ENCODE peak calls at places on chromosomes 6 and 20, in six cellular contexts. F is uterus; E is astrocyte of the spinal cord; J is fibroblast of villous mesenchyme; K is gastrocnemius medialis; I is CD8-positive, alpha-beta memory T cell. U is an unnamed sample.

GRCh38 chr6:10559492-10560150 is 38.5 kb downstream of the GCNT2 start:
- DNase-seq in K (no peak), I (no peak), J (no peak), F (no peak), E (no peak), U (no peak)

GRCh38 chr6:125829433-125829832 is 38.7 kb downstream of the NCOA7 start:
- DNase-seq in I (no peak), J (no peak), K (no peak), F (no peak), E (no peak), U (no peak)

GRCh38 chr20:52003976-52004375 is 187.6 kb downstream of the ZFP64 start:
- DNase-seq in E (no peak), I (no peak), F (no peak), J (no peak), K (no peak), U (no peak)

GRCh38 chr20:10883166-10883565 is 209.4 kb upstream of the JAG1 start:
- DNase-seq in J (no peak), K (no peak), I (no peak), F (no peak), E (no peak), U (no peak)

GRCh38 chr20:9025643-9026042 is 43.2 kb upstream of the PLCB4 start:
- DNase-seq in F (no peak), E (peak; percentile 75), K (no peak), I (no peak), J (peak; percentile 33), U (peak; percentile 75)

GRCh38 chr6:7991992-7992815 is 72.0 kb downstream of the BLOC1S5 start:
- DNase-seq in J (peak; percentile 91), I (no peak), F (peak; percentile 64), E (peak; percentile 89), K (no peak), U (peak; percentile 88)

GRCh38 chr6:139569561-139569960 is 195.1 kb upstream of the CITED2 start:
- DNase-seq in I (no peak), F (no peak), J (no peak), K (no peak), E (peak; percentile 68), U (no peak)

GRCh38 chr6:134077301-134077700 is 24.9 kb upstream of the SLC2A12 start:
- DNase-seq in K (no peak), I (no peak), J (peak; percentile 28), F (no peak), E (peak; percentile 51), U (peak; percentile 32)

GRCh38 chr6:120965814-120966213 is 368.5 kb downstream of the TBC1D32 start:
- DNase-seq in K (no peak), J (no peak), E (peak; percentile 19), I (no peak), F (no peak), U (no peak)

GRCh38 chr6:16316741-16317251 is 78.4 kb downstream of the GMPR start:
- DNase-seq in E (peak; percentile 79), J (no peak), F (no peak), K (no peak), I (peak; percentile 41), U (peak; percentile 52)

GRCh38 chr6:89284081-89284480 is 31.0 kb downstream of the GABRR2 start:
- DNase-seq in I (no peak), E (no peak), J (no peak), K (no peak), F (no peak), U (no peak)

GRCh38 chr6:114342086-114342825 is 567 bp downstream of the HS3ST5 start:
- DNase-seq in K (no peak), F (no peak), I (no peak), J (no peak), E (no peak), U (no peak)

GRCh38 chr6:43942616-43943015 is 172.6 kb downstream of the VEGFA start:
- DNase-seq in F (no peak), J (no peak), E (no peak), K (no peak), I (no peak), U (no peak)

GRCh38 chr6:132023490-132023889 is 72.3 kb upstream of the CCN2 start:
- DNase-seq in K (no peak), E (no peak), F (no peak), I (no peak), J (peak; percentile 17), U (no peak)

GRCh38 chr6:162973141-162973872 is 245.5 kb downstream of the PACRG start:
- DNase-seq in J (no peak), E (peak; percentile 9), F (no peak), K (peak; percentile 84), I (no peak), U (no peak)

GRCh38 chr6:162971346-162971745 is 243.6 kb downstream of the PACRG start:
- DNase-seq in K (no peak), F (no peak), J (no peak), I (no peak), E (no peak), U (no peak)

GRCh38 chr6:162974685-162975084 is 246.9 kb downstream of the PACRG start:
- DNase-seq in I (no peak), K (peak; percentile 16), J (no peak), F (no peak), E (no peak), U (peak; percentile 39)

GRCh38 chr6:162976141-162976540 is 248.4 kb downstream of the PACRG start:
- DNase-seq in I (no peak), E (no peak), J (no peak), K (no peak), F (no peak), U (no peak)

GRCh38 chr6:162973975-162974374 is 246.2 kb downstream of the PACRG start:
- DNase-seq in J (no peak), F (no peak), E (no peak), K (peak; percentile 54), I (no peak), U (no peak)
- H3K4me3 ChIP-seq in J (no peak overlapping the region), F (no peak overlapping the region), E (no peak overlapping the region), K (no peak overlapping the region), I (no peak overlapping the region), U (no peak overlapping the region)

GRCh38 chr6:26743941-26744699 is 84.6 kb upstream of the ZNF322 start:
- DNase-seq in E (no peak), F (no peak), K (no peak), J (peak; percentile 3), I (no peak), U (no peak)
- H3K4me3 ChIP-seq in E (peak overlapping the region; percentile 1), F (no peak overlapping the region), K (no peak overlapping the region), J (peak overlapping the region; percentile 48), I (no peak overlapping the region), U (peak overlapping the region; percentile 15)

GRCh38 chr6:11851405-11851804 is 72.8 kb upstream of the ADTRP start:
- DNase-seq in F (no peak), E (peak; percentile 71), I (no peak), J (peak; percentile 28), K (peak; percentile 21), U (peak; percentile 76)
- H3K4me3 ChIP-seq in F (no peak overlapping the region), E (no peak overlapping the region), I (no peak overlapping the region), J (no peak overlapping the region), K (no peak overlapping the region), U (no peak overlapping the region)

DNA sequence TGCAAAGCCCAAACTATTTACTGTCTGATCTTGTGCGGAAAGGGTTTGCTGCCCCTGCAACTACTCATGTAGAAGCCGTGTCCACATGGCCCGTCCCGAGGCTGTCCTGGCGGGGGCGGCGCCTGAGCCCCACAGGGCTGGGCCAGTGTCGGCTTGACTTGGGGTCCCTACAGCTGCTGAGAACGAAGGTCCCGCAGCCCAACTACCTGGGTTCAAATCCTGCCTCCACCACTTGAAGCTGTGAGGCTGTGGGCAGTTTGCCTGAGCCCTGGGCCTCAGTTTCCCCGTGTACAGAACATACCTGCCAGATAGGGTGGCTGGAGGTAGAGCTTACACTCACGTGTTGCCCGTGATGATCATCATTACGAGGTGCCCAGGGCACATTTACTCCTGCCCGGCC is 111.1 kb downstream of the SULF2 start:
- DNase-seq in E (no peak), F (no peak), J (no peak), K (no peak), I (no peak), U (no peak)
- H3K4me3 ChIP-seq in E (no peak overlapping the region), F (no peak overlapping the region), J (no peak overlapping the region), K (no peak overlapping the region), I (no peak overlapping the region), U (no peak overlapping the region)

U was measured in cardiac fibroblast.